ENCODE peak calls at places on chromosomes 11 and 22, in four cellular contexts. One of them, this sample, is unnamed.
A peak's percentile ranks its signal among the peaks of the same experiment; 100 is the strongest.

GRCh38 chr11:97856666-97857065 is 1164.1 kb upstream of the CNTN5 start:
- DNase-seq in HepG2: no peak
- DNase-seq in K562: no peak
- DNase-seq in H1: peak; percentile 19
- DNase-seq in this sample: no peak

GRCh38 chr22:44505796-44506354 is 7.8 kb upstream of the RTL6 start:
- DNase-seq in HepG2: no peak
- DNase-seq in K562: no peak
- DNase-seq in H1: no peak
- DNase-seq in this sample: no peak

GRCh38 chr11:66410191-66410590 is 10.6 kb upstream of the NPAS4 start:
- DNase-seq in HepG2: no peak
- DNase-seq in K562: no peak
- DNase-seq in H1: no peak
- DNase-seq in this sample: no peak

GRCh38 chr11:64035581-64035980 is at the start of gene FLRT1:
- DNase-seq in HepG2: no peak
- DNase-seq in K562: peak; percentile 67
- DNase-seq in H1: no peak
- DNase-seq in this sample: no peak

GRCh38 chr11:96065379-96065778 is 141.5 kb upstream of the MTMR2 start:
- DNase-seq in HepG2: no peak
- DNase-seq in K562: no peak
- DNase-seq in H1: no peak
- DNase-seq in this sample: no peak

GRCh38 chr11:20474176-20474950 is 86.8 kb downstream of the PRMT3 start:
- DNase-seq in HepG2: no peak
- DNase-seq in K562: no peak
- DNase-seq in H1: no peak
- DNase-seq in this sample: no peak

GRCh38 chr22:36594569-36594968 is 65.6 kb upstream of the EIF3D start:
- DNase-seq in HepG2: no peak
- DNase-seq in K562: no peak
- DNase-seq in H1: no peak
- DNase-seq in this sample: no peak

GRCh38 chr11:100930185-100930778 is 199.3 kb downstream of the PGR start:
- DNase-seq in HepG2: peak; percentile 46
- DNase-seq in K562: peak; percentile 10
- DNase-seq in H1: no peak
- DNase-seq in this sample: no peak

GRCh38 chr22:23263651-23264555 is 83.6 kb downstream of the BCR start:
- DNase-seq in HepG2: no peak
- DNase-seq in K562: peak; percentile 60
- DNase-seq in H1: no peak
- DNase-seq in this sample: no peak

GRCh38 chr11:47391077-47391583 is 12.8 kb upstream of the SPI1 start:
- DNase-seq in HepG2: no peak
- DNase-seq in K562: no peak
- DNase-seq in H1: no peak
- DNase-seq in this sample: no peak
- TF ChIP-seq CBX5 in HepG2: no peak
- TF ChIP-seq CBX5 in K562: no peak
- TF ChIP-seq CBX5 in H1: no peak
- TF ChIP-seq CBX5 in this sample: no peak

GRCh38 chr22:46081831-46082210 is 68.5 kb upstream of the PPARA start:
- DNase-seq in HepG2: no peak
- DNase-seq in K562: no peak
- DNase-seq in H1: no peak
- DNase-seq in this sample: no peak
- TF ChIP-seq CBX5 in HepG2: no peak
- TF ChIP-seq CBX5 in K562: no peak
- TF ChIP-seq CBX5 in H1: no peak
- TF ChIP-seq CBX5 in this sample: no peak

GRCh38 chr11:37948258-37948657 is 1350.2 kb upstream of the RAG2 start:
- DNase-seq in HepG2: no peak
- DNase-seq in K562: no peak
- DNase-seq in H1: no peak
- DNase-seq in this sample: no peak

GRCh38 chr11:37946155-37946766 is 1348.2 kb upstream of the RAG2 start:
- DNase-seq in HepG2: peak; percentile 18
- DNase-seq in K562: peak; percentile 13
- DNase-seq in H1: peak; percentile 29
- DNase-seq in this sample: peak; percentile 7

GRCh38 chr11:37947816-37948215 is 1349.8 kb upstream of the RAG2 start:
- DNase-seq in HepG2: no peak
- DNase-seq in K562: no peak
- DNase-seq in H1: no peak
- DNase-seq in this sample: no peak

GRCh38 chr11:37957717-37958116 is 1359.7 kb upstream of the RAG2 start:
- DNase-seq in HepG2: no peak
- DNase-seq in K562: no peak
- DNase-seq in H1: no peak
- DNase-seq in this sample: no peak

GRCh38 chr11:37952035-37952434 is 1354.0 kb upstream of the RAG2 start:
- DNase-seq in HepG2: no peak
- DNase-seq in K562: no peak
- DNase-seq in H1: no peak
- DNase-seq in this sample: no peak
- TF ChIP-seq CBX5 in HepG2: no peak
- TF ChIP-seq CBX5 in K562: no peak
- TF ChIP-seq CBX5 in H1: no peak
- TF ChIP-seq CBX5 in this sample: no peak

DNA sequence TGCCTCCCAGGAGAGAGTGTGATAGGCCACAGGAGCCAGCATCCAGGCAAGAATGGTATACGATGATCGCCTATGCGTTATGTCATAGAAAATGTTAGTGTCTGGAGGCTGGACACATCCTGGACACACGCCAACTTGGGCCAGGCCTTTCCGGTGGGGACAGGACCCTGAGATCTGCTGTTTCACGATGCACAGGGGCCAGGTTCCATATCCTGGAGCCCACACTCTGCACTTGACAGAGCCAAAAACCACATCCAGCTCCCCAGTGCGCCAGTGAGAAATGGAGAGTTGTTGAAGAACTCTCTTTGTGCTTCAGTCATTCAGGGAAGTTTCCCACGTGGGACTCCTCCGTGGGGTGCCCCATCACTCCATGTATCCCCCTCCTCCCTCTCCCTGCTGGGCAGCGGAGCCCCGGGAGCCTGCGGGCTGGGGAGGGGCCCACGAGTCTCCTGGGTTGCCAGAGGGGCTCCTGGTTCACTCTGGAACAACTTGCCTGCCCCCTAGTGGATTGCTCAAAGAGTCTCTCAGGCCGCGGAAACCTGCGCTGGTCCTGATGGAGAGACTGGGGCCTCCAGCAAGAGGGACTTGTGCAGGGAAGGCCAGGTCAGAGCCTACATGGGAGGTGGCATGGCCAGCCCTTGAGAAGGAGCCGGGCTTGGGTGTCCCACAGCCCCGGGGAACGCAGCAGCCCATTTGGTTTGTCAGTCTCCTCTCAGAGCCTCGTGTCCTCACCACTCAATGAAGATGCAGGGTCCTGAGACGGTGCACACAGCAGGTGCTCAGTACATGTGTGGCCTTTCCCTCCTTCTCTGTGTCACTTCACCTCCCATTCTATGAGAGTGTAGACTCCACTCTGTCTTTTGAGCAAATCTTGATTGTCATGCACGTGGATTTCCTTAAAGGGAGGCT is 10.2 kb upstream of the LRRC32 start:
- DNase-seq in HepG2: peak; percentile 60
- DNase-seq in K562: peak; percentile 83
- DNase-seq in H1: peak; percentile 49
- DNase-seq in this sample: no peak
- TF ChIP-seq CBX5 in HepG2: no peak
- TF ChIP-seq CBX5 in K562: no peak
- TF ChIP-seq CBX5 in H1: no peak
- TF ChIP-seq CBX5 in this sample: no peak

GRCh38 chr22:39092111-39092867 is 4.8 kb upstream of the APOBEC3H start:
- DNase-seq in HepG2: no peak
- DNase-seq in K562: no peak
- DNase-seq in H1: no peak
- DNase-seq in this sample: no peak
- TF ChIP-seq CBX5 in HepG2: no peak
- TF ChIP-seq CBX5 in K562: no peak
- TF ChIP-seq CBX5 in H1: no peak
- TF ChIP-seq CBX5 in this sample: no peak

DNA sequence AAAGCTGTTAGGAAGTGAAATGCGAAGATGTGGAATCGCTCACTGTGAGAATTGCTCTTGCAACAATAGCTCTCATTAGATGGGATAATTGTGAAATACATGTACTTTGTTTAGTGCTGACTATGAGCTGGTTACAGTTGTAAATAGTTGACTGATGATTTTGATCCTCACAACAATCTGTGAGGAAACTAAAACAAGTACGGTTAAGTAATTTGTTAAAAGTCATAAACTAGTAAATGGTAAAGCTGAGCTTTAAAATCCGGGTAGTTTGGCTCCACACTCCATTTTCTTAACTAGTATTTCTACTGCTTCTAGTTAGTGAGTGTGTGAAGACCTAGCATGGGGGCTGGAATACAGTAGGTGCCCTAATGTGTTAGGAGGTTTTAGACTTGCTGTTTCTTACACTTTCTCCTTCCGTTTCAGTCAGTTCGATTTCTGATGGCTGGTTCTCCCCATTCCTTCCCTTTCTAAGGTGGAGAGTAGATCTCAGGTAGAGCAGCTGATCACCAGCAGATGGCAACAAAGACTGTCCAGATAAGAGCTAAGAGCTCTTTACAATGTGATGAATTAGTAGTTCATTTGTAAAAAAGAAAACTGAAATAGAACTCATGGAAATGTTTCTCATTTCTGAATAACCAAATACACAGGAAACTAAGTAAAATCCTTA is 16.3 kb upstream of the CYP2R1 start:
- DNase-seq in HepG2: peak; percentile 44
- DNase-seq in K562: peak; percentile 49
- DNase-seq in H1: no peak
- DNase-seq in this sample: no peak
- TF ChIP-seq CBX5 in HepG2: no peak
- TF ChIP-seq CBX5 in K562: no peak
- TF ChIP-seq CBX5 in H1: no peak
- TF ChIP-seq CBX5 in this sample: no peak